ENCODE peak calls at places on chromosome 4, in nine cellular contexts. N is WTC11, M is fibroblast of the aortic adventitia, Y is lower leg skin, U is MM.1S, P is AG04449, R is neural crest cell, D is IMR-90, V is brain microvascular endothelial cell. Q is an unnamed sample.

GRCh38 chr4:133146574-133147198 is 2.4 kb upstream of the PCDH10 start:
- DNase-seq in N (peak; percentile 77), M (peak; percentile 56), Y (peak; percentile 75), U (peak; percentile 46), P (no peak), R (peak; percentile 73), D (peak; percentile 40), V (peak; percentile 53), Q (peak; percentile 66)

GRCh38 chr4:22593933-22594332 is 78.1 kb upstream of the ADGRA3 start:
- DNase-seq in N (no peak), M (peak; percentile 3), Y (no peak), U (no peak), P (no peak), R (no peak), D (no peak), V (no peak), Q (no peak)

GRCh38 chr4:165308606-165309005 is 18.9 kb upstream of the MSMO1 start:
- DNase-seq in N (no peak), M (peak; percentile 48), Y (no peak), U (no peak), P (no peak), R (no peak), D (no peak), V (no peak), Q (peak; percentile 29)

GRCh38 chr4:85039526-85039925 is 73.0 kb upstream of the WDFY3 start:
- DNase-seq in N (no peak), M (peak; percentile 49), Y (no peak), U (no peak), P (peak; percentile 5), R (no peak), D (peak; percentile 47), V (peak; percentile 75), Q (peak; percentile 89)

GRCh38 chr4:111961806-111962205 is 183.4 kb upstream of the FAM241A start:
- DNase-seq in N (no peak), M (no peak), Y (no peak), U (no peak), P (no peak), R (no peak), D (no peak), V (no peak), Q (peak; percentile 15)

GRCh38 chr4:82629238-82630000 is 67.6 kb upstream of the TMEM150C start:
- DNase-seq in N (no peak), M (peak; percentile 61), Y (peak; percentile 68), U (no peak), P (peak; percentile 29), R (no peak), D (peak; percentile 61), V (no peak), Q (peak; percentile 45)

GRCh38 chr4:7804759-7805385 is 134.8 kb downstream of the AFAP1 start:
- DNase-seq in N (no peak), M (no peak), Y (peak; percentile 61), U (no peak), P (no peak), R (no peak), D (no peak), V (no peak), Q (no peak)

GRCh38 chr4:167025651-167026050 is 208.6 kb downstream of the SPOCK3 start:
- DNase-seq in N (no peak), M (no peak), Y (no peak), U (no peak), P (no peak), R (no peak), D (no peak), V (no peak), Q (peak; percentile 57)

GRCh38 chr4:52106701-52107100 is 55.6 kb downstream of the SPATA18 start:
- DNase-seq in N (no peak), M (peak; percentile 46), Y (no peak), U (no peak), P (no peak), R (no peak), D (no peak), V (no peak), Q (no peak)

GRCh38 chr4:98615991-98616390 is 42.4 kb downstream of the TSPAN5 start:
- DNase-seq in N (no peak), M (no peak), Y (no peak), U (no peak), P (no peak), R (no peak), D (no peak), V (no peak), Q (no peak)

GRCh38 chr4:81052119-81053068 is 21.9 kb downstream of the BMP3 start:
- DNase-seq in N (peak; percentile 84), M (peak; percentile 78), Y (no peak), U (peak; percentile 96), P (peak; percentile 9), R (peak; percentile 70), D (peak; percentile 74), V (peak; percentile 54), Q (peak; percentile 66)

GRCh38 chr4:66855956-66856355 is 689.3 kb downstream of the CENPC start:
- DNase-seq in N (no peak), M (peak; percentile 3), Y (no peak), U (no peak), P (no peak), R (no peak), D (no peak), V (peak; percentile 38), Q (peak; percentile 13)

GRCh38 chr4:154731756-154732155 is 12.0 kb upstream of the LRAT start:
- DNase-seq in N (no peak), M (no peak), Y (no peak), U (no peak), P (no peak), R (no peak), D (no peak), V (no peak), Q (no peak)

GRCh38 chr4:107757860-107758476 is 37.9 kb upstream of the PAPSS1 start:
- DNase-seq in N (no peak), M (peak; percentile 76), Y (no peak), U (peak; percentile 75), P (no peak), R (no peak), D (peak; percentile 44), V (no peak), Q (peak; percentile 67)

GRCh38 chr4:40264995-40265909 is 68.4 kb downstream of the RHOH start:
- DNase-seq in N (peak; percentile 31), M (peak; percentile 15), Y (no peak), U (peak; percentile 74), P (no peak), R (peak; percentile 5), D (no peak), V (peak; percentile 7), Q (peak; percentile 35)

GRCh38 chr4:174828845-174829701 is at the start of gene GLRA3:
- DNase-seq in N (peak; percentile 99), M (peak; percentile 37), Y (no peak), U (peak; percentile 78), P (no peak), R (peak; percentile 64), D (no peak), V (peak; percentile 54), Q (peak; percentile 23)

GRCh38 chr4:10958226-10958856 is 273.8 kb upstream of the CLNK start:
- DNase-seq in N (no peak), M (no peak), Y (no peak), U (no peak), P (no peak), R (no peak), D (no peak), V (no peak), Q (no peak)

GRCh38 chr4:121991968-121992367 is 40.1 kb upstream of the TRPC3 start:
- DNase-seq in N (no peak), M (no peak), Y (no peak), U (no peak), P (no peak), R (no peak), D (no peak), V (no peak), Q (no peak)

GRCh38 chr4:53436251-53436650 is 58.8 kb downstream of the FIP1L1 start:
- DNase-seq in N (no peak), M (no peak), Y (no peak), U (no peak), P (no peak), R (no peak), D (no peak), V (no peak), Q (no peak)

GRCh38 chr4:70709551-70710080 is 12.1 kb upstream of the RUFY3 start:
- DNase-seq in N (no peak), M (no peak), Y (no peak), U (no peak), P (no peak), R (no peak), D (no peak), V (no peak), Q (no peak)

GRCh38 chr4:94746746-94747145 is 11.0 kb upstream of the BMPR1B start:
- DNase-seq in N (no peak), M (no peak), Y (no peak), U (no peak), P (no peak), R (no peak), D (no peak), V (no peak), Q (peak; percentile 26)
- TF ChIP-seq CTCF in N (no peak), M (peak; percentile 9), Y (no peak), U (peak; percentile 16), P (no peak), R (no peak), D (peak; percentile 16), V (no peak), Q (peak; percentile 26)

DNA sequence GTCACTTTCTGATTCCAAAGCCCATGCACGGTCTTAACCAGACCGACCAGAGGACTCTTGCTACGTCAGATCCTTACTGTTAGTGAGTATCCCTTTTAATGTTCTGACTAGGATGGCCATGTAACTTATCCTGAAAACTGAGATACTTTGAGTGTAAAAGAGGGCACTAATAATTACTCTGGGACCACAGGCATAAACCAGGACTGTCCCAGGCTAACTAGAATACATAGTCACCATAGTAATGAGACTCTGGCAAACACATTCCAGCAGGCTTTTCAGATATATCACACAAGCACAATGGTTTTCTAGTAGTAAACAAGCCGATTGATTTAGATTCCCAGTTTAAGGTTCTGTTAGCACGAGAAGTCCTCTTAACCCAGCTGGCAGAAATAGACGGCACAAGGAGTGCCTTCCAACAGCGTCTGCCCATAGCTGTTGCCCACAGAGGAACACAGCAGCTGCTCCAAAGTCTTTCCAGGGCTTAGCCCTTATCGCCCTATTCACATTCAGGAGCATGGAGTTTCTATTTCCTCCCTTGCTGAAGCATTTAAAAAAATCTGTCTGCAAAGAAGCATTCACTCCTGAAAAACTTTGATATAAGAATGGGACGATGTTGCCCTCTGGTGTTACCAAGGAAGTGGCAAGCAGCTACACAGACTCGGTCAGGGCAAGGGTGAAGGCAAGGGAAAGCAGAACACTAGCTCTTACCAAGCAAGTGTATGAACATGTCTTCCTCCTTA is 92.4 kb downstream of the CXCL13 start:
- DNase-seq in N (peak; percentile 28), M (peak; percentile 81), Y (no peak), U (no peak), P (peak; percentile 24), R (no peak), D (peak; percentile 67), V (peak; percentile 68), Q (peak; percentile 83)
- TF ChIP-seq CTCF in N (no peak), M (peak; percentile 67), Y (no peak), U (peak; percentile 8), P (peak; percentile 56), R (peak; percentile 43), D (peak; percentile 51), V (peak; percentile 82), Q (peak; percentile 68)

GRCh38 chr4:139736257-139736626 is 70.6 kb downstream of the MGST2 start:
- DNase-seq in N (no peak), M (no peak), Y (no peak), U (no peak), P (no peak), R (no peak), D (no peak), V (no peak), Q (peak; percentile 17)
- TF ChIP-seq CTCF in N (no peak), M (no peak), Y (no peak), U (no peak), P (no peak), R (no peak), D (no peak), V (no peak), Q (no peak)

GRCh38 chr4:101806914-101807313 is 16.4 kb downstream of the BANK1 start:
- DNase-seq in N (no peak), M (peak; percentile 33), Y (no peak), U (no peak), P (no peak), R (no peak), D (no peak), V (peak; percentile 34), Q (peak; percentile 61)
- TF ChIP-seq CTCF in N (no peak), M (no peak), Y (no peak), U (no peak), P (no peak), R (no peak), D (no peak), V (no peak), Q (no peak)

Q was measured in cardiac fibroblast.